ENCODE peak calls at places on chromosomes 5 and 9, in seven cellular contexts. P is ascending aorta, I is cardiac muscle cell, M is A673, J is GM23338, D is upper lobe of right lung, R is A549. S is an unnamed sample.

GRCh38 chr5:52674815-52675545 is 112.7 kb upstream of the ITGA1 start:
- DNase-seq in P (no peak), I (no peak), M (no peak), J (no peak), D (no peak), R (no peak), S (peak; percentile 19)

GRCh38 chr9:277595-278330 is 63.1 kb downstream of the DOCK8 start:
- DNase-seq in P (no peak), I (no peak), M (no peak), J (no peak), D (no peak), R (no peak), S (no peak)

GRCh38 chr5:178394074-178394473 is 161.5 kb upstream of the PHYKPL start:
- DNase-seq in P (no peak), I (no peak), M (no peak), J (peak; percentile 12), D (peak; percentile 42), R (no peak), S (peak; percentile 53)

GRCh38 chr5:24788829-24789509 is 144.2 kb upstream of the CDH10 start:
- DNase-seq in P (no peak), I (no peak), M (no peak), J (no peak), D (no peak), R (no peak), S (no peak)

GRCh38 chr9:21252727-21253547 is 13.1 kb upstream of the IFNA14 start:
- DNase-seq in P (no peak), I (peak; percentile 22), M (peak; percentile 46), J (peak; percentile 66), D (peak; percentile 38), R (peak; percentile 40), S (peak; percentile 63)

GRCh38 chr9:84851935-84852585 is 182.5 kb downstream of the NTRK2 start:
- DNase-seq in P (no peak), I (no peak), M (peak; percentile 3), J (peak; percentile 71), D (no peak), R (peak; percentile 49), S (peak; percentile 68)

GRCh38 chr9:98807070-98807810 is at the start of gene GALNT12:
- DNase-seq in P (no peak), I (peak; percentile 66), M (peak; percentile 23), J (peak; percentile 81), D (peak; percentile 78), R (peak; percentile 52), S (no peak)

GRCh38 chr5:168679515-168679920 is 100.3 kb upstream of the PANK3 start:
- DNase-seq in P (no peak), I (peak; percentile 89), M (peak; percentile 70), J (peak; percentile 95), D (peak; percentile 68), R (peak; percentile 69), S (peak; percentile 60)

GRCh38 chr9:17018001-17018491 is 116.8 kb upstream of the CNTLN start:
- DNase-seq in P (peak; percentile 14), I (no peak), M (no peak), J (no peak), D (no peak), R (no peak), S (no peak)

GRCh38 chr9:15361737-15362136 is 54.7 kb upstream of the TTC39B start:
- DNase-seq in P (no peak), I (no peak), M (no peak), J (no peak), D (no peak), R (no peak), S (no peak)

GRCh38 chr9:109192732-109193361 is 25.8 kb upstream of the FRRS1L start:
- DNase-seq in P (no peak), I (peak; percentile 44), M (no peak), J (peak; percentile 85), D (no peak), R (peak; percentile 22), S (peak; percentile 70)

GRCh38 chr5:171825046-171825445 is 39.4 kb downstream of the SMIM23 start:
- DNase-seq in P (no peak), I (no peak), M (no peak), J (no peak), D (no peak), R (no peak), S (no peak)

GRCh38 chr5:40603378-40603777 is 76.3 kb upstream of the PTGER4 start:
- DNase-seq in P (no peak), I (no peak), M (no peak), J (no peak), D (no peak), R (no peak), S (peak; percentile 87)

GRCh38 chr5:93791520-93791972 is 50.1 kb upstream of the POU5F2 start:
- DNase-seq in P (no peak), I (no peak), M (peak; percentile 20), J (no peak), D (no peak), R (no peak), S (no peak)

GRCh38 chr5:115321309-115321708 is 24.9 kb upstream of the CCDC112 start:
- DNase-seq in P (no peak), I (no peak), M (no peak), J (no peak), D (no peak), R (no peak), S (no peak)

GRCh38 chr5:76926329-76927105 is 26.3 kb upstream of the CRHBP start:
- DNase-seq in P (no peak), I (no peak), M (peak; percentile 57), J (no peak), D (no peak), R (no peak), S (no peak)

GRCh38 chr5:32074401-32074800 is 99.7 kb downstream of the GOLPH3 start:
- DNase-seq in P (no peak), I (peak; percentile 52), M (no peak), J (peak; percentile 48), D (no peak), R (no peak), S (no peak)

GRCh38 chr5:174329738-174330137 is 284.2 kb downstream of the NSG2 start:
- DNase-seq in P (no peak), I (no peak), M (no peak), J (no peak), D (no peak), R (no peak), S (no peak)

GRCh38 chr9:33185858-33186257 is 18.7 kb upstream of the B4GALT1 start:
- DNase-seq in P (no peak), I (no peak), M (no peak), J (peak; percentile 55), D (no peak), R (no peak), S (no peak)

GRCh38 chr5:73495772-73496346 is 2.4 kb upstream of the BTF3 start:
- DNase-seq in P (no peak), I (no peak), M (peak; percentile 21), J (no peak), D (no peak), R (no peak), S (no peak)

GRCh38 chr5:53170748-53171349 is 61.3 kb upstream of the MOCS2 start:
- DNase-seq in P (no peak), I (peak; percentile 40), M (peak; percentile 17), J (peak; percentile 53), D (no peak), R (peak; percentile 18), S (peak; percentile 17)

GRCh38 chr9:114008667-114009410 is 69.3 kb downstream of the AMBP start:
- DNase-seq in P (no peak), I (no peak), M (no peak), J (no peak), D (peak; percentile 31), R (no peak), S (no peak)

GRCh38 chr9:128911529-128912035 is 9.2 kb upstream of the PHYHD1 start:
- DNase-seq in P (peak; percentile 79), I (peak; percentile 41), M (peak; percentile 54), J (peak; percentile 28), D (peak; percentile 78), R (peak; percentile 36), S (peak; percentile 66)
- H3K4me1 ChIP-seq in P (peaks cover 52% of the 10 kb centered on the region), I (peaks cover 13% of the 10 kb centered on the region), M (peaks cover 16% of the 10 kb centered on the region), J (peaks cover 13% of the 10 kb centered on the region), D (peaks cover 60% of the 10 kb centered on the region), R (peaks cover 53% of the 10 kb centered on the region), S (peaks cover 15% of the 10 kb centered on the region)

GRCh38 chr5:142947427-142947709 is 177.2 kb downstream of the ARHGAP26 start:
- DNase-seq in P (no peak), I (no peak), M (no peak), J (no peak), D (no peak), R (no peak), S (no peak)
- H3K4me1 ChIP-seq in P (no peaks in the 10 kb centered on the region), I (no peaks in the 10 kb centered on the region), M (no peaks in the 10 kb centered on the region), J (no peaks in the 10 kb centered on the region), D (no peaks in the 10 kb centered on the region), R (peaks cover 7% of the 10 kb centered on the region), S (peaks cover 5% of the 10 kb centered on the region)

GRCh38 chr9:95732803-95733686 is 142.4 kb upstream of the ERCC6L2 start:
- DNase-seq in P (no peak), I (no peak), M (no peak), J (no peak), D (no peak), R (no peak), S (no peak)
- H3K4me1 ChIP-seq in P (no peaks in the 10 kb centered on the region), I (no peaks in the 10 kb centered on the region), M (no peaks in the 10 kb centered on the region), J (no peaks in the 10 kb centered on the region), D (peaks cover 12% of the 10 kb centered on the region), R (no peaks in the 10 kb centered on the region), S (peaks cover 27% of the 10 kb centered on the region)

GRCh38 chr9:71643330-71643729 is 125.0 kb downstream of the CEMIP2 start:
- DNase-seq in P (no peak), I (no peak), M (no peak), J (no peak), D (no peak), R (no peak), S (no peak)
- H3K4me1 ChIP-seq in P (no peaks in the 10 kb centered on the region), I (peaks cover 8% of the 10 kb centered on the region), M (peaks cover 22% of the 10 kb centered on the region), J (no peaks in the 10 kb centered on the region), D (peaks cover 28% of the 10 kb centered on the region), R (peaks cover 23% of the 10 kb centered on the region), S (peaks cover 12% of the 10 kb centered on the region)

DNA sequence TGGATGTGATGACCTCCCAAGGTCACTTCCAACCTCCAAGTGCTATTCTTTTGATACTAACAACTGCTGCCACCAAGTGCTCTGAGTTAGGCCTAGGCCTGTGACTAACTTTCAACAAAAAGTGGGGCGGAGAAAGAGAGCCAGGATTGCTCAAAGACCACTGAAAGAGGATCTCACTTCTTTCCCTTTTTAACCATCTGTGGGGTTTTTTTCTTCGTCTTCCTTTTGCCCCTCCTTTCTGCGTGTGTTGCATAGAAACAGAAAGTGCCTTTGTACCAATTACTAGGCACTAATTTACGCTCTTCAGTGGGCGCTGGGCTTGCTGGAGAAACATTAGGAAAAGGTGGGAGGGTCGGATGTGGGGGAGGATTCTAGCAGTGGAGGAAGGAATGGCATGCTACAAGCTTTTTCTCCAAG is 8.0 kb downstream of the KLF9 start:
- DNase-seq in P (no peak), I (no peak), M (no peak), J (peak; percentile 48), D (no peak), R (no peak), S (no peak)
- H3K4me1 ChIP-seq in P (peaks cover 34% of the 10 kb centered on the region), I (no peaks in the 10 kb centered on the region), M (peaks cover 9% of the 10 kb centered on the region), J (peaks cover 17% of the 10 kb centered on the region), D (peaks cover 93% of the 10 kb centered on the region), R (no peaks in the 10 kb centered on the region), S (peaks cover 20% of the 10 kb centered on the region)

GRCh38 chr9:38063363-38063707 is 5.7 kb downstream of the SHB start:
- DNase-seq in P (no peak), I (no peak), M (no peak), J (no peak), D (peak; percentile 33), R (no peak), S (peak; percentile 28)
- H3K4me1 ChIP-seq in P (peaks cover 7% of the 10 kb centered on the region), I (peaks cover 45% of the 10 kb centered on the region), M (peaks cover 45% of the 10 kb centered on the region), J (peaks cover 37% of the 10 kb centered on the region), D (peaks cover 51% of the 10 kb centered on the region), R (peaks cover 83% of the 10 kb centered on the region), S (peaks cover 37% of the 10 kb centered on the region)

S was measured in SJCRH30.